ENCODE peak calls at places on chromosomes 1 and 21, in five cellular contexts. Z is T-helper 1 cell; J is OCI-LY7; H is mucosa of gallbladder; F is stimulated activated CD8-positive, alpha-beta memory T cell treated with anti-CD3 and anti-CD28 coated beads, Interleukin-7, amount 100 ng/mL, for 1 hour. N is an unnamed sample.

GRCh38 chr1:30310966-30311742 is 412.2 kb downstream of the MATN1 start:
- DNase-seq in H (no peak), F (no peak), J (no peak), Z (no peak), N (peak; percentile 27)

GRCh38 chr1:21926814-21927530 is 10.1 kb downstream of the HSPG2 start:
- DNase-seq in J (no peak), H (no peak), F (no peak), Z (no peak), N (no peak)

GRCh38 chr1:246527402-246528088 is 20.5 kb upstream of the SMYD3 start:
- DNase-seq in H (no peak), Z (no peak), F (no peak), J (peak; percentile 48), N (no peak)

GRCh38 chr1:34113887-34114286 is 51.1 kb downstream of the CSMD2 start:
- DNase-seq in F (no peak), H (no peak), Z (no peak), J (peak; percentile 42), N (no peak)

GRCh38 chr1:7325254-7325653 is 445.8 kb upstream of the VAMP3 start:
- DNase-seq in H (no peak), F (no peak), J (no peak), Z (no peak), N (peak; percentile 16)

GRCh38 chr1:56550132-56550531 is 29.2 kb downstream of the PLPP3 start:
- DNase-seq in J (no peak), H (no peak), F (no peak), Z (no peak), N (no peak)

GRCh38 chr21:22311741-22312462 is 1313.7 kb downstream of the NCAM2 start:
- DNase-seq in J (no peak), Z (no peak), F (no peak), H (no peak), N (no peak)

GRCh38 chr1:210132582-210132981 is 100.0 kb upstream of the SERTAD4 start:
- DNase-seq in Z (no peak), H (peak; percentile 18), J (peak; percentile 3), F (no peak), N (no peak)

GRCh38 chr1:165075725-165076370 is 280.7 kb downstream of the LMX1A start:
- DNase-seq in H (no peak), Z (no peak), F (no peak), J (peak; percentile 8), N (no peak)

GRCh38 chr1:27299385-27300252 is 22.3 kb upstream of the TMEM222 start:
- DNase-seq in F (no peak), J (no peak), Z (no peak), H (peak; percentile 65), N (no peak)

GRCh38 chr1:152013664-152014237 is 20.1 kb upstream of the S100A10 start:
- DNase-seq in J (peak; percentile 47), F (no peak), H (no peak), Z (no peak), N (no peak)

GRCh38 chr1:232223309-232223708 is 406.6 kb downstream of the SIPA1L2 start:
- DNase-seq in J (no peak), Z (no peak), H (no peak), F (no peak), N (no peak)

GRCh38 chr1:110581637-110582036 is 24.5 kb downstream of the KCNA2 start:
- DNase-seq in J (no peak), Z (no peak), F (no peak), H (no peak), N (no peak)

GRCh38 chr1:76040327-76040868 is 34.1 kb upstream of the ST6GALNAC3 start:
- DNase-seq in J (no peak), F (no peak), Z (no peak), H (no peak), N (no peak)

GRCh38 chr1:117128323-117129079 is 7.0 kb upstream of the TRIM45 start:
- DNase-seq in H (no peak), J (peak; percentile 39), F (no peak), Z (no peak), N (no peak)

GRCh38 chr1:30083800-30084464 is 639.5 kb downstream of the MATN1 start:
- DNase-seq in F (no peak), Z (no peak), J (no peak), H (peak; percentile 10), N (no peak)

GRCh38 chr1:244114895-244115294 is 63.8 kb downstream of the ZBTB18 start:
- DNase-seq in F (no peak), J (no peak), H (no peak), Z (no peak), N (no peak)

GRCh38 chr1:10540277-10541005 is 65.7 kb downstream of the PEX14 start:
- DNase-seq in H (peak; percentile 44), F (no peak), J (no peak), Z (no peak), N (no peak)

GRCh38 chr1:47399841-47400144 is 16.3 kb upstream of the FOXE3 start:
- DNase-seq in J (no peak), Z (no peak), H (no peak), F (no peak), N (no peak)

GRCh38 chr1:6603424-6603850 is 768 bp upstream of the KLHL21 start:
- DNase-seq in J (no peak), F (peak; percentile 33), H (peak; percentile 53), Z (no peak), N (peak; percentile 59)

GRCh38 chr1:86018311-86018923 is 138.2 kb downstream of the COL24A1 start:
- DNase-seq in Z (no peak), J (peak; percentile 40), H (peak; percentile 16), F (no peak), N (no peak)

GRCh38 chr1:41573803-41574713 is 89.6 kb upstream of the EDN2 start:
- DNase-seq in F (peak; percentile 54), H (peak; percentile 87), J (peak; percentile 80), Z (peak; percentile 67), N (peak; percentile 75)

GRCh38 chr1:53938136-53938830 is 7.2 kb downstream of the IFT25 start:
- DNase-seq in F (no peak), H (no peak), Z (no peak), J (no peak), N (no peak)

GRCh38 chr1:213994888-213995287 is 7.1 kb downstream of the PROX1 start:
- DNase-seq in J (no peak), F (no peak), H (no peak), Z (no peak), N (no peak)

GRCh38 chr1:199178646-199179045 is 539.8 kb downstream of the PTPRC start:
- DNase-seq in F (no peak), H (no peak), Z (no peak), J (no peak), N (no peak)

GRCh38 chr1:22119626-22120468 is 23.1 kb downstream of the WNT4 start:
- DNase-seq in Z (no peak), J (no peak), H (no peak), F (no peak), N (no peak)

GRCh38 chr1:200625381-200625824 is 4.9 kb upstream of the KIF14 start:
- DNase-seq in J (no peak), H (no peak), F (no peak), Z (no peak), N (no peak)